ENCODE peak calls at places on chromosome 1, in four cellular contexts. C, L, W and U are unnamed samples.

GRCh38 chr1:212293579-212293978 is 8.4 kb downstream of the PPP2R5A start:
- DNase-seq in C (no peak), L (peak; percentile 48), W (no peak), U (no peak)

GRCh38 chr1:4654764-4655673 is 610 bp downstream of the AJAP1 start:
- DNase-seq in C (no peak), L (peak; percentile 20), W (no peak), U (no peak)

GRCh38 chr1:47231314-47232186 is 475 bp downstream of the TAL1 start:
- DNase-seq in C (no peak), L (peak; percentile 41), W (no peak), U (peak; percentile 10)

GRCh38 chr1:46735708-46736324 is 16.9 kb upstream of the EFCAB14 start:
- DNase-seq in C (peak; percentile 29), L (peak; percentile 72), W (no peak), U (no peak)

GRCh38 chr1:4156241-4156640 is 256.2 kb upstream of the C1orf174 start:
- DNase-seq in C (no peak), L (no peak), W (no peak), U (no peak)

GRCh38 chr1:202568466-202569196 is 141.6 kb downstream of the SYT2 start:
- DNase-seq in C (no peak), L (peak; percentile 46), W (no peak), U (no peak)

GRCh38 chr1:246008256-246008901 is 498.7 kb downstream of the SMYD3 start:
- DNase-seq in C (no peak), L (no peak), W (no peak), U (no peak)

GRCh38 chr1:74005533-74005932 is 192.4 kb downstream of the LRRIQ3 start:
- DNase-seq in C (no peak), L (no peak), W (no peak), U (no peak)

GRCh38 chr1:192579319-192579738 is 3.8 kb downstream of the RGS1 start:
- DNase-seq in C (no peak), L (peak; percentile 49), W (no peak), U (no peak)

GRCh38 chr1:25608488-25609178 is 8.0 kb upstream of the MAN1C1 start:
- DNase-seq in C (peak; percentile 73), L (peak; percentile 84), W (peak; percentile 17), U (no peak)

GRCh38 chr1:103111926-103112325 is 3.6 kb upstream of the COL11A1 start:
- DNase-seq in C (no peak), L (no peak), W (no peak), U (no peak)

GRCh38 chr1:203088441-203088840 is 2.6 kb upstream of the MYOG start:
- DNase-seq in C (no peak), L (no peak), W (no peak), U (no peak)

GRCh38 chr1:10643607-10644306 is 152.7 kb downstream of the CASZ1 start:
- DNase-seq in C (no peak), L (no peak), W (no peak), U (no peak)

GRCh38 chr1:8816306-8816705 is 1.1 kb downstream of the RERE start:
- DNase-seq in C (no peak), L (peak; percentile 69), W (no peak), U (no peak)

GRCh38 chr1:912740-913301 is 10.9 kb upstream of the SAMD11 start:
- DNase-seq in C (no peak), L (peak; percentile 71), W (no peak), U (no peak)

GRCh38 chr1:11529330-11529729 is 50.4 kb downstream of the DISP3 start:
- DNase-seq in C (no peak), L (no peak), W (no peak), U (no peak)

GRCh38 chr1:50333595-50333974 is 89.7 kb downstream of the DMRTA2 start:
- DNase-seq in C (no peak), L (peak; percentile 61), W (no peak), U (no peak)

GRCh38 chr1:5728956-5729355 is 263.3 kb downstream of the NPHP4 start:
- DNase-seq in C (no peak), L (no peak), W (no peak), U (no peak)

GRCh38 chr1:182189535-182190066 is 128.1 kb upstream of the ZNF648 start:
- DNase-seq in C (no peak), L (peak; percentile 70), W (peak; percentile 17), U (no peak)

GRCh38 chr1:1665815-1666251 is 7.0 kb upstream of the CDK11B start:
- DNase-seq in C (no peak), L (peak; percentile 21), W (no peak), U (no peak)

GRCh38 chr1:54768093-54768492 is 3.8 kb upstream of the PARS2 start:
- DNase-seq in C (no peak), L (peak; percentile 18), W (peak; percentile 2), U (no peak)

GRCh38 chr1:54774820-54775498 is 10.6 kb upstream of the PARS2 start:
- DNase-seq in C (peak; percentile 62), L (peak; percentile 22), W (no peak), U (no peak)

GRCh38 chr1:54777011-54777410 is 12.7 kb upstream of the PARS2 start:
- DNase-seq in C (no peak), L (no peak), W (no peak), U (no peak)

GRCh38 chr1:54777431-54777830 is 13.1 kb upstream of the PARS2 start:
- DNase-seq in C (no peak), L (no peak), W (no peak), U (no peak)

DNA sequence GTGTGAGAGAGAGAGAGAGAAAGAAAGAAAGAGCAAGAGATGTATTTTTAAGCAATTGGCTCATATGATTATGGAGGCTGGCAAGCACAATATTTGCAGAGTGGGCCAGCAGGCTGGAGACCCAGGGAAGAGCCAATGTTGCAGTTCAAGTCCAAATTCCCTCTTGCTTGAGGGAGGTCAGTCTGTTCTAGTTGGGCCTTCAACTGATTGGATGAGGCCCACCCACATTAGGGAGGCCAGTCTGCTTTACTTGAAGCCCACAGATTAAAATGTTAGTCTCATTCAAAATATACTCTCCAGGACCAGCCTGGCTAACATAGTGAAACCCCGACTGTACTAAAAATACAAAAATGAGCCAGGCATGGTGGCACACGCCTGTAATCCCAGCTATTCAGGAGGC is 8.6 kb upstream of the PARS2 start:
- DNase-seq in C (no peak), L (no peak), W (no peak), U (no peak)
- H3K4me3 ChIP-seq in C (no peak overlapping the region), L (no peak overlapping the region), W (no peak overlapping the region), U (no peak overlapping the region)

GRCh38 chr1:151716405-151716762 is 219 bp downstream of the CELF3 start:
- DNase-seq in C (no peak), L (no peak), W (no peak), U (no peak)
- H3K4me3 ChIP-seq in C (no peak overlapping the region), L (no peak overlapping the region), W (no peak overlapping the region), U (no peak overlapping the region)

DNA sequence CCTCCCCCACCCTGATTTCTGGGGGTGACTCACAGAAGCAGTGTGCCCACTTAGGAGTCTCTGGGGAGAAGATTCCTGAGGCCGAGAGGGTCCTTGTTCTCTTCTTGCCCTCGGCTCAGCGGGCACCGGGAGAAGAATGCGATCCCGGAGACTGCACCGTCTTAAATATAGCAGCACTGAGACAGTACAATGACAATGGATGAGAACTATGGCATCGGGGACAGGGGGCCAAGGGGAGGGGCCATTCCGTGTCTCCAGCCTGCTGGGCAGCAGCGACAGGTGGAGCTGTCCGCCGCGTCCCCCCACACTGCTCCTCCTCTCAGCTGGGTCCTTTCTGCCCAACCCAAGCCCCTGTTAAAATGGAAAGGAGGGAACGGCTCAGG is at the start of gene MYOM3:
- DNase-seq in C (no peak), L (peak; percentile 73), W (no peak), U (no peak)
- H3K4me3 ChIP-seq in C (no peak within 1 kb of the TSS), L (peak within 1 kb of the TSS; percentile 45), W (no peak within 1 kb of the TSS), U (peak within 1 kb of the TSS; percentile 12)

GRCh38 chr1:18629659-18630510 is 761 bp upstream of the PAX7 start:
- DNase-seq in C (no peak), L (no peak), W (no peak), U (no peak)

GRCh38 chr1:18632711-18633427 is 2.2 kb downstream of the PAX7 start:
- DNase-seq in C (no peak), L (no peak), W (no peak), U (no peak)

GRCh38 chr1:18632218-18632588 is 1.6 kb downstream of the PAX7 start:
- DNase-seq in C (no peak), L (no peak), W (no peak), U (no peak)

GRCh38 chr1:18630511-18631495 is at the start of gene PAX7:
- DNase-seq in C (no peak), L (no peak), W (no peak), U (no peak)

DNA sequence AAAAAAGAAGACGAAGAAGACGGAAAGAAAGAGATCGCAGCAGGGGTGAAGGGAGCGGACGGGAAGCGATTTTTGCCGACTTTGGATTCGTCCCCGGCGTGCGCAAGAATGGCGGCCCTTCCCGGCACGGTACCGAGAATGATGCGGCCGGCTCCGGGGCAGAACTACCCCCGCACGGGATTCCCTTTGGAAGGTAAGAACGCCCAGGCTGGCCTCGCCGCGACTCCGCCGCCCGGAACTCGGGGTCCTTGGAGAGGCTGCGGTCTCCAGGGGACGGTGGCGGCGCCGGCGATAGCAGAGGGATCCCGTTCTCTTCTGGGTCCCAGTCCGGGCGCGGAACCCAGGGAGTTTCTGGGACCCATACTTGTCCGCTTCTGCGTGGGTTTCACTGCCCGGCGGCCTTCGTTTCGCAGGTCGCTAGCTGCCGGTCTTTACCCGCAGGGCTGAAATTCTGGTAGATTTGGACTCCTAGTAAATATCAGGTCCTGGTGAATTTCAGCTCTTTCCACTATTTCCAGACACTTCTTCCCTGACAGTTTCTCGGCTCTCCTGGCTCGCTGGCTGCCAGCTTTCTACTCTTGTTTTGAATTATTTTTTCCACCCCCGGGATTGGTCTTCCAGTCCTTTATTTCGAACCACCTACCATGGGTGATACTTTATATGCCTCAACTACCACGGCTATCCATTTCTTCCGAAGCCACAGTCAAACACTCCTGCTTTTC is 1.0 kb downstream of the PAX7 start:
- DNase-seq in C (no peak), L (no peak), W (no peak), U (no peak)
- H3K4me3 ChIP-seq in C (no peak overlapping the region), L (no peak overlapping the region), W (no peak overlapping the region), U (peak overlapping the region; percentile 30)

GRCh38 chr1:164560504-164560903 is 1.5 kb downstream of the PBX1 start:
- DNase-seq in C (no peak), L (no peak), W (no peak), U (no peak)

GRCh38 chr1:164558461-164559341 is at the start of gene PBX1:
- DNase-seq in C (peak; percentile 89), L (peak; percentile 100), W (peak; percentile 92), U (peak; percentile 97)

GRCh38 chr1:164560076-164560475 is 1.1 kb downstream of the PBX1 start:
- DNase-seq in C (no peak), L (peak; percentile 44), W (no peak), U (no peak)

GRCh38 chr1:164561007-164561406 is 2.0 kb downstream of the PBX1 start:
- DNase-seq in C (no peak), L (peak; percentile 32), W (no peak), U (no peak)

DNA sequence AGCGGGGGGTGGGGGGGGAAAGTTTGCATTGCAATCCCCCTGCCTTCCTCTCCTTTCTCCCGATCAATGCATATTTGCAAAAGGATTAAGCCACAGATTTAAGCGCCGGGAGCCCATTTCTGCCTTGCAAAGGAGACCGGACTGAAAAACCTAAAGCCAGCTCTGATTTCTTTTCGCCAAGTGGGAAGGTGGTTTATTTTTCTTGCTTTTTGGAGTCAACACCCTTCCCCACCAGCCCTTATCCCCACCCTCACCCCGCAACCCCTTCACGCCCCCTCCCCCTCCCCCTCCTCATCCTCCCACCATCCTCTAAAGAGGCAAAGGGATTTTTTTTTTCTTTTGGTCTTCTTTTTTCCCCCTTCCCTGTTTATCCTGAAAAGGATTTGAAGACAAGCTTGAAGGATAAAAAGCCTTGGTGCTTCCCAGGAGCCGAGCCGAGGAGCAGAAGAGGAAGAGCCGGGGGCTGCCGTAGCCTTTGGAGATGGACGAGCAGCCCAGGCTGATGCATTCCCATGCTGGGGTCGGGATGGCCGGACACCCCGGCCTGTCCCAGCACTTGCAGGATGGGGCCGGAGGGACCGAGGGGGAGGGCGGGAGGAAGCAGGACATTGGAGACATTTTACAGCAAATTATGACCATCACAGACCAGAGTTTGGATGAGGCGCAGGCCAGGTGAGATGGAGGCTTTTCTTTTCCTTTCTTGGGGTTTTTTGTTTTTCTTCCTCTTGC is 522 bp downstream of the PBX1 start:
- DNase-seq in C (no peak), L (peak; percentile 60), W (no peak), U (no peak)
- H3K4me3 ChIP-seq in C (peak overlapping the region; percentile 54), L (peak overlapping the region; percentile 84), W (peak overlapping the region; percentile 53), U (peak overlapping the region; percentile 64)